ENCODE peak calls at places on chromosomes 13 and 19, in four cellular contexts. One of them, this sample, is unnamed.
A peak's percentile ranks its signal among the peaks of the same experiment; 100 is the strongest.

GRCh38 chr13:93244141-93244917 is 17.7 kb downstream of the GPC6 start:
- DNase-seq in effector memory CD4-positive, alpha-beta T cell: no peak
- DNase-seq in iPS DF 6.9: no peak
- DNase-seq in left ventricle myocardium inferior: no peak
- DNase-seq in this sample: no peak

GRCh38 chr19:35757231-35757748 is 461 bp upstream of the HSPB6 start:
- DNase-seq in effector memory CD4-positive, alpha-beta T cell: no peak
- DNase-seq in left ventricle myocardium inferior: peak; percentile 87
- DNase-seq in iPS DF 6.9: no peak
- DNase-seq in this sample: no peak

GRCh38 chr19:49366110-49366509 is 2.4 kb downstream of the DKKL1 start:
- DNase-seq in effector memory CD4-positive, alpha-beta T cell: no peak
- DNase-seq in iPS DF 6.9: no peak
- DNase-seq in left ventricle myocardium inferior: no peak
- DNase-seq in this sample: no peak

GRCh38 chr19:53965091-53965490 is 2.4 kb downstream of the CACNG8 start:
- DNase-seq in iPS DF 6.9: no peak
- DNase-seq in effector memory CD4-positive, alpha-beta T cell: no peak
- DNase-seq in left ventricle myocardium inferior: no peak
- DNase-seq in this sample: no peak

GRCh38 chr13:51731759-51732158 is 72.2 kb downstream of the DHRS12 start:
- DNase-seq in iPS DF 6.9: no peak
- DNase-seq in left ventricle myocardium inferior: no peak
- DNase-seq in effector memory CD4-positive, alpha-beta T cell: no peak
- DNase-seq in this sample: no peak

GRCh38 chr13:93151277-93151676 is 75.3 kb upstream of the GPC6 start:
- DNase-seq in effector memory CD4-positive, alpha-beta T cell: no peak
- DNase-seq in iPS DF 6.9: no peak
- DNase-seq in left ventricle myocardium inferior: no peak
- DNase-seq in this sample: no peak

GRCh38 chr19:48565090-48565489 is 13.1 kb downstream of the SULT2B1 start:
- DNase-seq in effector memory CD4-positive, alpha-beta T cell: no peak
- DNase-seq in iPS DF 6.9: no peak
- DNase-seq in left ventricle myocardium inferior: no peak
- DNase-seq in this sample: no peak

GRCh38 chr19:47749326-47749725 is 4.0 kb downstream of the NOP53 start:
- DNase-seq in effector memory CD4-positive, alpha-beta T cell: no peak
- DNase-seq in iPS DF 6.9: no peak
- DNase-seq in left ventricle myocardium inferior: no peak
- DNase-seq in this sample: no peak

GRCh38 chr13:78997902-78998654 is 339.1 kb upstream of the OBI1 start:
- DNase-seq in effector memory CD4-positive, alpha-beta T cell: no peak
- DNase-seq in left ventricle myocardium inferior: no peak
- DNase-seq in iPS DF 6.9: no peak
- DNase-seq in this sample: no peak

GRCh38 chr13:84864341-84864740 is 934.9 kb downstream of the SLITRK6 start:
- DNase-seq in iPS DF 6.9: no peak
- DNase-seq in effector memory CD4-positive, alpha-beta T cell: no peak
- DNase-seq in left ventricle myocardium inferior: no peak
- DNase-seq in this sample: no peak

GRCh38 chr13:41746259-41746658 is 214.7 kb downstream of the VWA8 start:
- DNase-seq in effector memory CD4-positive, alpha-beta T cell: no peak
- DNase-seq in iPS DF 6.9: no peak
- DNase-seq in left ventricle myocardium inferior: no peak
- DNase-seq in this sample: no peak

GRCh38 chr19:36084231-36085009 is 26.5 kb upstream of the OVOL3 start:
- DNase-seq in iPS DF 6.9: no peak
- DNase-seq in left ventricle myocardium inferior: no peak
- DNase-seq in effector memory CD4-positive, alpha-beta T cell: no peak
- DNase-seq in this sample: no peak

GRCh38 chr19:13835791-13836723 is 40.8 kb downstream of the ZSWIM4 start:
- DNase-seq in effector memory CD4-positive, alpha-beta T cell: no peak
- DNase-seq in left ventricle myocardium inferior: peak; percentile 62
- DNase-seq in iPS DF 6.9: no peak
- DNase-seq in this sample: no peak

GRCh38 chr13:48235100-48235813 is 2.3 kb downstream of the ITM2B start:
- DNase-seq in effector memory CD4-positive, alpha-beta T cell: peak; percentile 2
- DNase-seq in iPS DF 6.9: no peak
- DNase-seq in left ventricle myocardium inferior: no peak
- DNase-seq in this sample: no peak

GRCh38 chr19:2945575-2946184 is 909 bp upstream of the ZNF77 start:
- DNase-seq in iPS DF 6.9: no peak
- DNase-seq in left ventricle myocardium inferior: no peak
- DNase-seq in effector memory CD4-positive, alpha-beta T cell: no peak
- DNase-seq in this sample: no peak

GRCh38 chr13:58823701-58824100 is 1192.2 kb downstream of the PCDH17 start:
- DNase-seq in effector memory CD4-positive, alpha-beta T cell: no peak
- DNase-seq in iPS DF 6.9: no peak
- DNase-seq in left ventricle myocardium inferior: no peak
- DNase-seq in this sample: no peak

GRCh38 chr19:8640402-8641004 is 10.1 kb downstream of the NFILZ start:
- DNase-seq in iPS DF 6.9: no peak
- DNase-seq in left ventricle myocardium inferior: peak; percentile 36
- DNase-seq in effector memory CD4-positive, alpha-beta T cell: no peak
- DNase-seq in this sample: no peak

GRCh38 chr19:9406798-9407352 is 28.5 kb downstream of the ZNF266 start:
- DNase-seq in iPS DF 6.9: no peak
- DNase-seq in left ventricle myocardium inferior: peak; percentile 84
- DNase-seq in effector memory CD4-positive, alpha-beta T cell: peak; percentile 32
- DNase-seq in this sample: no peak

GRCh38 chr13:30654430-30654829 is 36.7 kb downstream of the USPL1 start:
- DNase-seq in effector memory CD4-positive, alpha-beta T cell: peak; percentile 9
- DNase-seq in iPS DF 6.9: no peak
- DNase-seq in left ventricle myocardium inferior: no peak
- DNase-seq in this sample: no peak

GRCh38 chr13:38421590-38422560 is 72.2 kb downstream of the UFM1 start:
- DNase-seq in iPS DF 6.9: no peak
- DNase-seq in left ventricle myocardium inferior: no peak
- DNase-seq in effector memory CD4-positive, alpha-beta T cell: no peak
- DNase-seq in this sample: no peak

GRCh38 chr13:97978661-97979450 is 25.4 kb downstream of the IPO5 start:
- DNase-seq in iPS DF 6.9: no peak
- DNase-seq in left ventricle myocardium inferior: no peak
- DNase-seq in effector memory CD4-positive, alpha-beta T cell: no peak
- DNase-seq in this sample: no peak

GRCh38 chr19:43476606-43477005 is 11.2 kb upstream of the LYPD3 start:
- DNase-seq in iPS DF 6.9: no peak
- DNase-seq in effector memory CD4-positive, alpha-beta T cell: no peak
- DNase-seq in left ventricle myocardium inferior: no peak
- DNase-seq in this sample: no peak

GRCh38 chr13:99062593-99062992 is 84.7 kb upstream of the DOCK9 start:
- DNase-seq in effector memory CD4-positive, alpha-beta T cell: no peak
- DNase-seq in left ventricle myocardium inferior: peak; percentile 30
- DNase-seq in iPS DF 6.9: no peak
- DNase-seq in this sample: no peak

GRCh38 chr13:99063178-99063577 is 85.3 kb upstream of the DOCK9 start:
- DNase-seq in left ventricle myocardium inferior: no peak
- DNase-seq in iPS DF 6.9: no peak
- DNase-seq in effector memory CD4-positive, alpha-beta T cell: no peak
- DNase-seq in this sample: no peak

GRCh38 chr13:99065250-99066015 is 87.6 kb upstream of the DOCK9 start:
- DNase-seq in effector memory CD4-positive, alpha-beta T cell: no peak
- DNase-seq in iPS DF 6.9: no peak
- DNase-seq in left ventricle myocardium inferior: no peak
- DNase-seq in this sample: no peak

GRCh38 chr13:99064624-99065249 is 86.9 kb upstream of the DOCK9 start:
- DNase-seq in left ventricle myocardium inferior: no peak
- DNase-seq in effector memory CD4-positive, alpha-beta T cell: no peak
- DNase-seq in iPS DF 6.9: no peak
- DNase-seq in this sample: no peak

DNA sequence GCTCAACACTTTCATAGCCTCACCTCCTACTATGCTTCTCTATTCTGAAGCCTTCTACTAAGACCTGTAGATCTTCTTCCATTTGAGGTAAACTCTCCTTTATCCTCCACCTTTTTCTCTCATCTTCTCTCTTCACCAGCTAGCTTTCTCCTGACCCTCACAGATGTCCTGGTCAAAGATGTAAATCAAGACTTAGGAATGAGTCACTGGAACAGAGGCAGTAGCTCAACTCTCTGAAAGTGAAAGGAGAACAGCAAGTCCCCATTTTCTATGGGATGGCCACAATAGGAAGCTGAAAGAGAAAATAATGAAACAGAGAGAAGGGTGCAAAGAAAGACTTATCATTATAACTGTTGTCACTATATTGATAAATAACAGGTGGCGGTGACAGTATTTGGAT is 86.1 kb upstream of the DOCK9 start:
- DNase-seq in effector memory CD4-positive, alpha-beta T cell: no peak
- DNase-seq in left ventricle myocardium inferior: no peak
- DNase-seq in iPS DF 6.9: no peak
- DNase-seq in this sample: no peak
- H3K4me1 ChIP-seq in effector memory CD4-positive, alpha-beta T cell: peaks cover 12% of the 10 kb centered on the region
- H3K4me1 ChIP-seq in left ventricle myocardium inferior: peaks cover 55% of the 10 kb centered on the region
- H3K4me1 ChIP-seq in iPS DF 6.9: no peaks in the 10 kb centered on the region
- H3K4me1 ChIP-seq in this sample: peaks cover 14% of the 10 kb centered on the region

GRCh38 chr13:104650426-104650825 is 1584.2 kb upstream of the SLC10A2 start:
- DNase-seq in iPS DF 6.9: no peak
- DNase-seq in effector memory CD4-positive, alpha-beta T cell: no peak
- DNase-seq in left ventricle myocardium inferior: no peak
- DNase-seq in this sample: no peak
- H3K4me3 ChIP-seq in iPS DF 6.9: no peak overlapping the region
- H3K4me3 ChIP-seq in effector memory CD4-positive, alpha-beta T cell: no peak overlapping the region
- H3K4me3 ChIP-seq in left ventricle myocardium inferior: no peak overlapping the region
- H3K4me3 ChIP-seq in this sample: no peak overlapping the region

GRCh38 chr13:103961784-103962183 is 895.6 kb upstream of the SLC10A2 start:
- DNase-seq in effector memory CD4-positive, alpha-beta T cell: no peak
- DNase-seq in left ventricle myocardium inferior: no peak
- DNase-seq in iPS DF 6.9: no peak
- DNase-seq in this sample: no peak

GRCh38 chr13:103960011-103960410 is 893.8 kb upstream of the SLC10A2 start:
- DNase-seq in left ventricle myocardium inferior: no peak
- DNase-seq in effector memory CD4-positive, alpha-beta T cell: no peak
- DNase-seq in iPS DF 6.9: no peak
- DNase-seq in this sample: no peak

GRCh38 chr13:103961129-103961528 is 894.9 kb upstream of the SLC10A2 start:
- DNase-seq in left ventricle myocardium inferior: no peak
- DNase-seq in effector memory CD4-positive, alpha-beta T cell: no peak
- DNase-seq in iPS DF 6.9: no peak
- DNase-seq in this sample: no peak

DNA sequence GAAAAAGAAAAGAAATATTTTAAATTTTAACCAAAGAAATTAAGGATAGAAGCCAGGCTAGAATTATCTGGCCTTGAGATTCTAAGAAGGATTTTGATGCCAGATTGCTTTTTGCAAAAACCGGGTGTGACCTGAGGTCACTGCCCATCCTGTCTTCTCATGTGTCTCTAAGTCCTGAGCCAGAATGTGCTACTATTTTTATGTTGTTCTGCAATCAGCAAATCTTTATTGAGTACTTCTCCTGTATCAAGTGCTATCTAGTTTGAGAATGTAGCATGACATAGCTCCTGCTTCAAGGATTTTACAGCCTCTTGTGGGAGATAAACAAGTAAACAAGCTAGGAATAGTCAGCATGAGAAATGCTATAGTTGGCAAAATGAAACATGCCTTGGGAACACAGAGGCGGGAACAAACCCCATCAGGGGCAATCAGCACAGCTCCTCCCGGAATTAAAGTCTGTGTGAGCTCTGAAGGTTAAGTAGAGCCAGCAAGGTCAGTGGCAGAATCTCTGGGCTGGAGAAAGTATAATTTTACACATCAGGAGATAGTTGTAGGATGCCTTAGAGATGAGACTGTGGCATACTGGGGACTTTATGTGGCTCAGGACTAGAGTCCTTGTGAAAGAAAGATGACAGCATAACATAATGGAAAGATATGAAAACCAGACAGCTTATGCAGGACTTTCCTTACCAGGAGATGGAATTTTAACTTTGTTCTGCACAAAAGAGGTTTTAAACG is 899.5 kb upstream of the SLC10A2 start:
- DNase-seq in left ventricle myocardium inferior: no peak
- DNase-seq in effector memory CD4-positive, alpha-beta T cell: no peak
- DNase-seq in iPS DF 6.9: no peak
- DNase-seq in this sample: no peak
- H3K9me3 ChIP-seq in left ventricle myocardium inferior: no peaks in the 10 kb centered on the region
- H3K9me3 ChIP-seq in effector memory CD4-positive, alpha-beta T cell: no peaks in the 10 kb centered on the region
- H3K9me3 ChIP-seq in iPS DF 6.9: no peaks in the 10 kb centered on the region
- H3K9me3 ChIP-seq in this sample: no peaks in the 10 kb centered on the region

GRCh38 chr13:76711515-76712182 is 174.6 kb downstream of the KCTD12 start:
- DNase-seq in left ventricle myocardium inferior: no peak
- DNase-seq in iPS DF 6.9: no peak
- DNase-seq in effector memory CD4-positive, alpha-beta T cell: no peak
- DNase-seq in this sample: no peak

GRCh38 chr13:76709851-76710250 is 176.4 kb downstream of the KCTD12 start:
- DNase-seq in effector memory CD4-positive, alpha-beta T cell: no peak
- DNase-seq in iPS DF 6.9: no peak
- DNase-seq in left ventricle myocardium inferior: no peak
- DNase-seq in this sample: no peak

GRCh38 chr13:76707360-76707759 is 178.8 kb downstream of the KCTD12 start:
- DNase-seq in left ventricle myocardium inferior: no peak
- DNase-seq in iPS DF 6.9: no peak
- DNase-seq in effector memory CD4-positive, alpha-beta T cell: no peak
- DNase-seq in this sample: no peak

GRCh38 chr13:76703621-76704020 is 182.6 kb downstream of the KCTD12 start:
- DNase-seq in left ventricle myocardium inferior: no peak
- DNase-seq in effector memory CD4-positive, alpha-beta T cell: no peak
- DNase-seq in iPS DF 6.9: no peak
- DNase-seq in this sample: no peak

DNA sequence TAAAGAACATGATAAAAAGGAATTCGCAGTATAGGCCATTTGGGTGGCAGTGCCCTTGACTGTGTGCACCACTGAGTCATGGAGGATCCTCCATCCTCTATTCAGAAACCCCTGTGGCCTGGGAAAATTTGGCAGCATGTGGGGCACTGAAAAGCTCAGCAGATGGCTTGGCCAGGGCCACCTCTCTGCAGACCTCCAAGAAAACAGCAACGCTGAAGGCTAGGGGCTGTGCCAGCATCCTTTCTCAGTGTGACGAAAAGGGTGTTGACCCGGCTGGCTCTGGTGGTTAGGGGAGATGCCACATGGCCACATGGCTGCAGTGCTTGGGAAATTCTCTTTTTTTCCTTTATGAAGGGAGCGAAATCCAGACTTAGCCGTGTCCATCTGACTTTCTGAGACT is 178.1 kb downstream of the KCTD12 start:
- DNase-seq in effector memory CD4-positive, alpha-beta T cell: no peak
- DNase-seq in iPS DF 6.9: no peak
- DNase-seq in left ventricle myocardium inferior: peak; percentile 18
- DNase-seq in this sample: no peak
- H3K4me1 ChIP-seq in effector memory CD4-positive, alpha-beta T cell: no peaks in the 10 kb centered on the region
- H3K4me1 ChIP-seq in iPS DF 6.9: no peaks in the 10 kb centered on the region
- H3K4me1 ChIP-seq in left ventricle myocardium inferior: peaks cover 26% of the 10 kb centered on the region
- H3K4me1 ChIP-seq in this sample: no peaks in the 10 kb centered on the region

DNA sequence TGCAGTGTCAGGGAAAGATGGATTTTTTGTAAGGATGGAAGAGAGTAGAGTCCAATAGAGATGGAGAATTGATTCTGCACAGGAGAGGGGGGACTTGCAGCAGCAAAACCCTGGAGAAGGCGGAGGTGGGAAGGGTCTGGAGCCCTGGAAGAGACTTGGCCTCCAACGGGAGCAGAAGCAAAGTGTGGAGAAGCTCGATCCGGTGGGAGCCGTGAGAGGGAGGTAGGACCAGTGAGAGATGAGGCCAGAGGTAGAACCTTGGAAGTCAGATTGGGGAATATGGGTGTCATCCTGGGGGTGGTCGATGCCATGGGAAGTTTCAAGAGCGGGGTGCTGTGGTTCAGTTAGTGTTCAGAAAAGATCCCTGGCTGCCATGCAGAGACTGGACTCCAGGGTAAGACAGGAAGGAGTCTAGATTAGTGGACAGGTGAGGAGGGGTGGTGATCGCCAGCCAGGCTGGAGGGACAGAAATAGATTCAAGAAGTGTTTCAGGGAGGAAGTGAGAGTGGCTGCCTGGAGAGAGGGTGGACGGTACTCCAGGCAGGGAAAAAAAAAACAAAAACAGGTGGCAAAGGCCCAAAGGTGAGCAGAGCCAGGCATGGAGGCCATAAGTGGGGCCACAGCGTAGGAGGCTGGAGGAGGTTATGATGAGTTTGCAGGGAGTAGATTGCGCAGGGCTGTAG is 2.6 kb downstream of the PPP5C start:
- DNase-seq in left ventricle myocardium inferior: no peak
- DNase-seq in effector memory CD4-positive, alpha-beta T cell: no peak
- DNase-seq in iPS DF 6.9: no peak
- DNase-seq in this sample: no peak
- H3K4me3 ChIP-seq in left ventricle myocardium inferior: peak overlapping the region; percentile 38
- H3K4me3 ChIP-seq in effector memory CD4-positive, alpha-beta T cell: no peak overlapping the region
- H3K4me3 ChIP-seq in iPS DF 6.9: no peak overlapping the region
- H3K4me3 ChIP-seq in this sample: no peak overlapping the region